ENCODE peak calls at places on chromosomes 4 and X, in four cellular contexts. S, A, D and B are unnamed samples.

GRCh38 chr4:14607001-14607400 is 395.3 kb upstream of the CPEB2 start:
- DNase-seq in S (no peak), A (no peak), D (peak), B (no peak)

GRCh38 chr4:15755321-15755750 is 22.8 kb upstream of the CD38 start:
- DNase-seq in S (no peak), A (no peak), D (peak), B (no peak)

GRCh38 chr4:2515835-2516550 is 20.5 kb upstream of the FAM193A start:
- DNase-seq in A (no peak), D (no peak), S (no peak), B (no peak)

GRCh38 chr4:167196386-167196785 is 37.9 kb downstream of the SPOCK3 start:
- DNase-seq in S (no peak), A (no peak), D (peak), B (no peak)

GRCh38 chr4:135353008-135353407 is 1151.4 kb upstream of the PABPC4L start:
- DNase-seq in A (no peak), S (no peak), D (no peak), B (no peak)

GRCh38 chr4:75653845-75654503 is 19.2 kb downstream of the G3BP2 start:
- DNase-seq in D (peak), A (peak), S (no peak), B (peak)

GRCh38 chr4:57426779-57427395 is 316.7 kb upstream of the IGFBP7 start:
- DNase-seq in A (peak), D (peak), S (peak), B (peak)

GRCh38 chr4:123350191-123350544 is 46.4 kb upstream of the SPRY1 start:
- DNase-seq in S (no peak), A (peak), D (peak), B (peak)

GRCh38 chr4:168699224-168699878 is 202.5 kb downstream of the PALLD start:
- DNase-seq in D (peak), S (no peak), A (no peak), B (no peak)

GRCh38 chr4:56786955-56787354 is 34.5 kb downstream of the SPINK2 start:
- DNase-seq in A (peak), S (no peak), D (peak), B (peak)

GRCh38 chr4:154973636-154974035 is 192.6 kb downstream of the RBM46 start:
- DNase-seq in A (no peak), D (no peak), S (no peak), B (no peak)

GRCh38 chr4:6834867-6835266 is 52.3 kb downstream of the KIAA0232 start:
- DNase-seq in D (peak), S (peak), A (no peak), B (no peak)

GRCh38 chrX:148572332-148572731 is 71.9 kb downstream of the AFF2 start:
- DNase-seq in S (no peak), A (no peak), D (no peak), B (no peak)

GRCh38 chrX:72395252-72395651 is 89.5 kb upstream of the CITED1 start:
- DNase-seq in D (no peak), S (no peak), A (no peak), B (no peak)

GRCh38 chrX:65990702-65991101 is 49.2 kb downstream of the VSIG4 start:
- DNase-seq in D (no peak), S (no peak), A (no peak), B (no peak)

GRCh38 chr4:139593091-139593564 is 37.1 kb upstream of the SETD7 start:
- DNase-seq in D (no peak), S (no peak), A (no peak), B (peak)

GRCh38 chrX:134868766-134869495 is 121.9 kb upstream of the SMIM10 start:
- DNase-seq in S (no peak), D (peak), A (no peak), B (no peak)

DNA sequence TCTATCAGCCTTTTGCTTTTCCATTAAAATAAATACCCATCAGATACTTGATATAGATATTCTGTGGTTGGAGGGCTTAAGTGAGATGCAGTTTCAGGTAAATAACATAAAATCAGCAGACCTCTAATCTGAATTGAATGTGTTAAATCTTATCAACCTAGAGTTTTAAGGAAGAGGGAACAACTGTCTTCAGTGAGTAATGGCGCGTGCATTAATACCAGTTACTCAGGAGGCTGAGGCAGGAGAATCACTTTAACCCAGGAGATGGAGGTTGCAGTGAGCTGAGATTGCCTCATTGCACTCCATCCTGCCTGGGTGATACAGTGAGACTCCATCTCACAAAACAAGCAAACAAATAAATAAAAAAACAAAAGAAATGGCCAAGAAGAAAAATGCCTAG is 54.3 kb downstream of the FAT4 start:
- DNase-seq in D (no peak), S (no peak), A (no peak), B (no peak)
- H3K4me3 ChIP-seq in D (peak), S (no peak), A (no peak), B (no peak)

GRCh38 chr4:152689615-152690501 is 10.1 kb upstream of the TMEM154 start:
- DNase-seq in S (no peak), D (no peak), A (no peak), B (no peak)
- H3K4me2 ChIP-seq in S (no peak), D (no peak), A (no peak), B (no peak)

GRCh38 chr4:186727149-186727976 is 3.7 kb upstream of the FAT1 start:
- DNase-seq in A (peak), S (no peak), D (peak), B (peak)
- H3K4me3 ChIP-seq in A (peak), S (peak), D (peak), B (peak)

GRCh38 chr4:152536545-152537182 is 772 bp upstream of the FBXW7 start:
- DNase-seq in S (no peak), A (peak), D (peak), B (peak)

GRCh38 chr4:152537881-152538280 is 2.0 kb upstream of the FBXW7 start:
- DNase-seq in S (no peak), D (no peak), A (no peak), B (no peak)

GRCh38 chr4:152535903-152536544 is at the start of gene FBXW7:
- DNase-seq in D (peak), A (peak), S (peak), B (peak)

GRCh38 chr4:152535236-152535902 is 523 bp downstream of the FBXW7 start:
- DNase-seq in A (peak), S (no peak), D (no peak), B (peak)

DNA sequence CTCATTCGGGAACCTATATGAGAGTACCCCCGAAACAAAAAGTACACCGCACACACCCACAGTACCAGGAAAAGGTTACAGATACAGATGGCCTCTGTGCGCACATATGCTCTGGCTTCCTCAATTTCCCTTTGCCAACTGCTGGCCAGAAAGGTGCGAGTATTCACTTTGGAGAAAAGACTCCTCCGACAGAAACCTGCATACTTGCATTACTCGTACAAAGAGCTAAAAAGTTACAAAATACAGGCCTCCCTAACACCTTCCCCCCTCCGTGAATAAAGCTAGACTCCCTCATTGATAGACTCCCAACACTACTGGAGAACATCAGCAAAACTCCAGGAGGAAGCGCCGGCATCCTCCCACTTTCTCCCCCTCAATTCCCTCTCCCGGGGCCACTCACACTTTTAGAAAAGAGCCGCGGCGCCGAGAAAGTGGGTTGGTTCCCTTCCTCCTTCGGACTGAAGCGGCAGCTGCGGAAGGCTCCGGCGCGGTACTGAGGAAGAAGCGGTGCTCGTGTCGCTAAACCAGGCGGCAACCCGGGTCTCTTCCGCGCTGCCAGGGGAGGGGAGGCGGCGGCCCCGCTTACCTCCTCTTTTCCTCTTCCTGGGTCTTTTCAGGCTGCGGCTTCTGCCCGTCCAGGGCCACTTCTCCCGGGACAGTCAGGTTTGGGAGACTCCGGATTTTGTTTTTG is 1.2 kb downstream of the FBXW7 start:
- DNase-seq in A (peak), S (peak), D (no peak), B (peak)
- H3K4me2 ChIP-seq in A (peak), S (peak), D (peak), B (peak)

GRCh38 chr4:38062088-38062893 is 102.1 kb downstream of the PTTG2 start:
- DNase-seq in A (peak), S (peak), D (peak), B (peak)
- H3K4me3 ChIP-seq in A (no peak), S (no peak), D (no peak), B (no peak)

DNA sequence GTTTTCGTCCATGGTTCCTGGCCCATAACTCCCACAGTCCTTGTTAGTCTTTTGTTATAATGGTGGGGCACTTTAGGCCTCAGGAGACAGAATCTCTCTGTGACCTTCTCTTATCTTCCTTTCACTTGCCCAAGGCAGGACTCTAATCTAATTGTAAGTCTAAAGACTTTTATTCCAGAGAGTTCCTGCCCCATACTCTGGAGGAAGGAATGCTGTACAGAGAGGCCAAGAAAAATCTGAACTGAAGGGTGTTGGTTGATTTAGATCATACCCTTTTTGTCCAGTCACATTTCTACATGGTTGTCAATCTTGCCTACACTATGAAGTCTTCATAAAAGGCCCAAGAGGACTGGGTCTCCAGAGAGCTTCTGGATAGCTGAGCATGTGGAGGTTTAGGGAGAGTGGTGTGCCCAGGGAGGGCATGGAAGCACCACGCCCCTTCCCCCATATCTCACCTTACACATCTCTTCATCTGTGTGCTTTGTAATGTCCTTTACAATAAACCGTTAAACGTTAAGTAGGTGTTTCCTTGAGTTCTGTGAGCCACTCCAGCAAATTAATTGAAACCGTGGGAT is 84.5 kb downstream of the AFF1 start:
- DNase-seq in S (no peak), D (no peak), A (no peak), B (no peak)
- H3K4me2 ChIP-seq in S (no peak), D (no peak), A (peak), B (no peak)

GRCh38 chrX:19800821-19801220 is 86.6 kb downstream of the SH3KBP1 start:
- DNase-seq in A (no peak), S (no peak), D (no peak), B (no peak)

GRCh38 chrX:19807414-19807813 is 80.0 kb downstream of the SH3KBP1 start:
- DNase-seq in D (no peak), A (no peak), S (no peak), B (no peak)

GRCh38 chrX:19810370-19810769 is 77.0 kb downstream of the SH3KBP1 start:
- DNase-seq in D (no peak), A (no peak), S (no peak), B (no peak)

GRCh38 chrX:19804168-19804567 is 83.2 kb downstream of the SH3KBP1 start:
- DNase-seq in S (no peak), A (no peak), D (no peak), B (no peak)

GRCh38 chrX:19805054-19805690 is 82.2 kb downstream of the SH3KBP1 start:
- DNase-seq in D (no peak), S (no peak), A (no peak), B (no peak)
- H3K4me3 ChIP-seq in D (no peak), S (no peak), A (no peak), B (no peak)

GRCh38 chr4:109009909-109010308 is 247.1 kb upstream of the ETNPPL start:
- DNase-seq in A (no peak), D (no peak), S (no peak), B (no peak)
- H3K4me2 ChIP-seq in A (no peak), D (no peak), S (no peak), B (no peak)

DNA sequence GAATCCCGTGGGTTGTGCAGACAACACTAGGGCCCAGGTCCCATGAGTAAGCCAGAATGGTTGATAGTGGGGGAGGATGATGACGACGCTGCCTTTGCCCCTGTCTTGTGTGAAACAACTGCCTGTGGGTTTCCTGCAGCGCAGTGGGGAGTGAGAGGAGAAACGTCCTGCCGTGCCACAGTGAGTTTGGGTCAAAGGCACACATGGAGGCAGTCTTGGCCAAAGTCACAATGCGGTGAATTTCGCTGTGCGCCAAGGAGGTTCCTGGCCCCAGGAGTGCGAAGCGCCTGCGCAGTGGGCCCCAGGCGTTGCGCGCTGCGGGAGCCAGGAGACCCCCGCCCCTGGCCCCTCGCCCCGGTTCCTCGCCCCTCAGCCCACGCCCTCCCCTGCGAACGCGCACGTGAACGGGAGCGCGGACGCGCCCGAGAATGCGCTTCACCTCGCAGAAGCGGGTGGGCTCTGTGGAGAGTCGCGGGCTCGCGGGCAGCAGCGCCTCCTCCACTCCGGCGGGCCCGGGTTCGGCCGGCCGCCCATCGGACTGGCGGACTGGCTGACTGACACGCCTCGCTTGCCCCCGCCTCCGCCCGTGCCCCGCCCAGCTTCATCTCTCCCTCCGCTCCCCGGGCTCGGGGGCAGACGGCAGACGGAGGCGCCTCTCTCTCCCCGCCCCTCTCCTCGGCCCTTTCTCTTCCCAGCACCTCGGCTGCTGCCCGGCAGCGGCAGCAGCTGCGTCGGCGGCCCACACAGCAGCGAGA is at the start of gene NUDT10:
- DNase-seq in S (no peak), A (peak), D (no peak), B (peak)
- H3K4me3 ChIP-seq in S (no peak), A (peak), D (no peak), B (peak)